ENCODE peak calls at places on chromosomes 12 and 14, in eight cellular contexts. D is prostate gland, Y is HCT116, H is breast epithelium, K is heart left ventricle, E is uterus, T is A549, C is endothelial cell of umbilical vein. L is an unnamed sample.

GRCh38 chr12:110563702-110564470 is 19.2 kb downstream of the PPTC7 start:
- DNase-seq in K (no peak), T (no peak), C (peak; percentile 21), H (no peak), D (no peak), E (no peak), Y (no peak), L (no peak)

GRCh38 chr12:91413591-91413990 is 231.0 kb upstream of the DCN start:
- DNase-seq in D (peak; percentile 44), Y (peak; percentile 51), K (no peak), T (no peak), E (no peak), H (no peak), C (no peak), L (peak; percentile 34)

GRCh38 chr12:107163413-107163812 is 70.1 kb upstream of the CRY1 start:
- DNase-seq in H (no peak), E (no peak), K (no peak), D (no peak), T (no peak), Y (no peak), C (no peak), L (no peak)

GRCh38 chr14:32102152-32102787 is 25.2 kb downstream of the ARHGAP5 start:
- DNase-seq in C (no peak), K (no peak), D (no peak), E (no peak), T (no peak), Y (no peak), H (no peak), L (no peak)

GRCh38 chr14:67694791-67695393 is 672 bp downstream of the RDH11 start:
- DNase-seq in H (peak; percentile 65), D (peak; percentile 90), K (peak; percentile 38), T (peak; percentile 95), E (no peak), C (peak; percentile 90), Y (peak; percentile 95), L (no peak)

GRCh38 chr14:37062191-37062803 is 110.1 kb downstream of the SLC25A21 start:
- DNase-seq in E (no peak), Y (no peak), T (no peak), D (no peak), K (no peak), H (no peak), C (no peak), L (no peak)

GRCh38 chr12:66403746-66404145 is 101.5 kb downstream of the HELB start:
- DNase-seq in K (peak; percentile 26), E (no peak), H (peak; percentile 54), D (peak; percentile 51), T (no peak), Y (no peak), C (no peak), L (peak; percentile 21)

GRCh38 chr12:94336201-94336915 is 123.3 kb downstream of the CEP83 start:
- DNase-seq in C (peak; percentile 81), Y (no peak), E (no peak), K (no peak), D (no peak), H (no peak), T (no peak), L (no peak)

GRCh38 chr12:103495783-103496456 is at the start of gene C12orf42:
- DNase-seq in E (no peak), T (peak; percentile 80), K (no peak), H (no peak), Y (peak; percentile 12), D (no peak), C (peak; percentile 5), L (no peak)

GRCh38 chr12:30630378-30631285 is 65.0 kb downstream of the IPO8 start:
- DNase-seq in Y (no peak), K (no peak), C (no peak), E (no peak), H (no peak), D (no peak), T (no peak), L (no peak)

GRCh38 chr12:51963477-51963876 is 12.0 kb downstream of the ACVR1B start:
- DNase-seq in K (no peak), E (no peak), Y (no peak), T (no peak), H (no peak), D (no peak), C (no peak), L (no peak)

DNA sequence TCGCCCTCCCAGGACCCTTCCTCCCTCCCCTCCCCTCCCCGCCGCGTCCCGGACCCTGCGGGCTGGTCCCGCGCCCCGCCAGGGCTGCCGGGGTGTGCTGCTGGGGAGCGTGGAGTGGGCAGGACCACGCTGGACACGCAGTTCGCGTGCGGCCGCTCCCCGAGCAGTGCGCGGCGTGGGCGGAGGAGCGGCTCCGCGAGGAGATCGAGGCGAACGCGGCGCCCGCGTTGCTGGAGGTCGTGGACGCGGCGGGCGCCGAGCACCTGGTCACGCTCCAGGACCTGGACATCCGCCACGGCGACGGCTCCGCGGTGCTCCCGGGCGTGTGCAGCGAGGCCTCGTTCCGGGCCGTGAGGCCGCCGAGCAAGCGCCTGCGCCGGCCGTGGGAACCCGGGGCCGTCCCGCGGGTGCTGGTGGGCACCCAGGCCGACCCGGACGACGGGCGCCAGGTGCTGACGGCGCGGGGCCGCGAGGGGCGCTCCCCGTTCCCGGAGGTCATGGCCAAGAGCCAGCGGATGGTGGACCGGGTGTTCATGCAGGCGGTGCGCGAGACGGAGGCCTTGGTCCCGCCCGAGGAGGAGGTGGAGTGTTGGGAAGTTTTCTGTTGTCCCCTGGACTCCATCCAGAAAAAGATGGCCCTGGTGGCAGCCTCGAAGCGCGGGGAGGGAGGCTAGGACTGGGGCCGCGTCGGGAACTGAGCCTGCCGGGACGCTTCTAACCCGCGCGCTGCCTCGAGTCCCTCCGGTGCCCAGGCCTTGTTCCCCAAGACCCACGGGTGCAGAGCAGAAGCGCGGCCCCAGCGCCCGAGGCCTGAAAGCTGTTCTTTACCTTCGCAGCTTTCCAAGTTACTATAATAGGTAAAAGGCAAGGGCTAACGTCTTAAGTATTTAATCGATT is 54.7 kb upstream of the EIF5 start:
- DNase-seq in E (no peak), C (no peak), T (no peak), K (no peak), H (no peak), D (no peak), Y (no peak), L (peak; percentile 82)
- H3K4me3 ChIP-seq in E (peak overlapping the region; percentile 28), C (no peak overlapping the region), T (no peak overlapping the region), K (peak overlapping the region; percentile 28), H (peak overlapping the region; percentile 30), D (peak overlapping the region; percentile 16), Y (no peak overlapping the region), L (no peak overlapping the region)

GRCh38 chr14:88437659-88438058 is 52.2 kb downstream of the SPATA7 start:
- DNase-seq in K (no peak), E (no peak), H (no peak), Y (no peak), C (no peak), T (no peak), D (no peak), L (no peak)
- TF ChIP-seq CTCF in K (peak; percentile 15), E (no peak), H (no peak), Y (peak; percentile 38), C (peak; percentile 1), T (no peak), D (no peak), L (no peak)

GRCh38 chr12:83802011-83802410 is 1110.6 kb downstream of the SLC6A15 start:
- DNase-seq in D (no peak), E (no peak), Y (no peak), T (no peak), K (no peak), H (no peak), C (no peak), L (no peak)
- TF ChIP-seq POLR2A in D (no peak), E (no peak), Y (no peak), T (no peak), K (no peak), H (no peak), C (no peak), L (no peak)

GRCh38 chr12:77224346-77224745 is 159.0 kb upstream of the E2F7 start:
- DNase-seq in H (no peak), C (no peak), T (no peak), E (no peak), Y (no peak), D (no peak), K (no peak), L (no peak)
- H3K4me3 ChIP-seq in H (no peak overlapping the region), C (no peak overlapping the region), T (no peak overlapping the region), E (no peak overlapping the region), Y (no peak overlapping the region), D (no peak overlapping the region), K (no peak overlapping the region), L (no peak overlapping the region)

DNA sequence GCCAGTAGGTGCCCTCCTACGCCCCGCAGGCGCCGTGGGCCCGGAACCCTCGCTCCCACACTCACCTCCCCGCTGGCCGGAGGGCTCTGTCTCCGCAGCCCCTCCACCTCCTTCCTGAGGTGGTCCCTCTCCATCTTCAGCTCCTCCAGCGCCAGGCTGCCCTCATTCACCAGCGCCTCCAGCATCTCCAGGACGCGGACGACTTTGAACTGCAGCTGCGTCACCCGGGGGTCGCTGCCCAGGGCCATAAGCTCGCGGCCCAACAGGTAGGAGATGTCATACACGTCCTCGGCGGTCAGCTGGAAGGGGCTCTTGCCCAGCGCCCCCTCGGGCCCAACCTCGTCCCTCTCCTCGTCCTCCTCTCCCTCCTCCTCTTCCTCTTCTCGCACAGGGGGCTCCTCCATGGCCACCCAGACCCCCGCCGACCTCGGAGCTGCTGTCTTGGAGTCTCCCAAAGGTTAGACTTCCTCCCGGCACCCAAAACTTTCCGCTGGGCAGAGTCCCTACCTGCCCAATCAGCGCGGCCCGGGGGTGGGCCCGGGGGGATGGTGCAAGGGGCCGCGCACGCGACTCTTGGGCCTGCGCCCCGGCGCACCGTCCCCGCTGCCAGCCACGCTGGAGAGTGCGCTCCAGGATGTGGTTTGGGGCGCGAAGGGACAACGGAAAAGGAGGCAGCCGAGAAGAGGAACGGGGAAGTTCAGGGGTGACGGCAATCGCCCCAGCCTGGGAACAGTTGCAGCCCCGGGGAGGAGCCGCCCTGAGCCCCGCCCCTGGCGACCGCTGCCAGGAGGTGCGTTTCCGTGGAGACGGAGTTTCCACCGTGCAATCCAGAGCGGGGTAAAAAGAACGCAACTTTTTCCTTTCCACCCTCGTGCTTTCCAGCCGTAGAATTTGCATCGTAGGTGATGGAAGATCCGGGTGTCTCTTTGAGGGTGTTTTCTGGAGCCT is at the start of gene RILPL2:
- DNase-seq in H (peak; percentile 92), K (peak; percentile 91), Y (peak; percentile 47), E (peak; percentile 89), D (peak; percentile 91), C (peak; percentile 77), T (peak; percentile 90), L (peak; percentile 98)
- TF ChIP-seq CTCF in H (no peak), K (no peak), Y (no peak), E (peak; percentile 5), D (peak; percentile 36), C (no peak), T (no peak), L (no peak)

DNA sequence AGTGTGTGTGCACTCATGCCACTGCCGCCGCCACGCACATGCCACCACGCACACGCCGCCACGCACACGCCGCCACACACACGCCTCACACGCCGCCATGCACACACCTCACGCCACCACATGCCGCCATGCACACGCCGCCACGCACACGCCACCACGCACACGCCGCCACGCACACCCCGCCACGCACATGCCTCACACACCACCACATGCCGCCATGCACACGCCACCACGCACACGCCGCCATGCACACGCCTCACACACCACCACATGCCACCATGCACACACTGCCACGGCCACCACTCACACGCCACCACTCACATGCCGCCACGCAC is 6.3 kb downstream of the CLBA1 start:
- DNase-seq in E (no peak), K (no peak), D (no peak), H (no peak), C (no peak), T (no peak), Y (no peak), L (no peak)
- TF ChIP-seq POLR2A in E (no peak), K (no peak), D (no peak), H (no peak), C (no peak), T (no peak), Y (no peak), L (no peak)